ENCODE peak calls at places on chromosomes 6 and 20, in four cellular contexts. P is pancreas, D is NCI-H1105, J is fibroblast of the aortic adventitia. W is an unnamed sample.

GRCh38 chr6:91299544-91300491 is 712.9 kb upstream of the MAP3K7 start:
- DNase-seq in P (no peak), D (no peak), J (no peak), W (no peak)

GRCh38 chr6:35725721-35726438 is 11.0 kb upstream of the ARMC12 start:
- DNase-seq in P (peak), D (no peak), J (no peak), W (peak)

GRCh38 chr6:44804546-44804945 is 417.0 kb downstream of the CDC5L start:
- DNase-seq in P (no peak), D (no peak), J (no peak), W (no peak)

GRCh38 chr6:27630727-27631613 is 158.1 kb upstream of the ZNF184 start:
- DNase-seq in P (peak), D (peak), J (peak), W (peak)

GRCh38 chr6:78322068-78322845 is 545.1 kb upstream of the IRAK1BP1 start:
- DNase-seq in P (no peak), D (no peak), J (no peak), W (no peak)

GRCh38 chr6:29527126-29527525 is 32.4 kb downstream of the UBD start:
- DNase-seq in P (no peak), D (no peak), J (no peak), W (no peak)

GRCh38 chr6:18055098-18055497 is 67.4 kb downstream of the NHLRC1 start:
- DNase-seq in P (no peak), D (no peak), J (no peak), W (no peak)

GRCh38 chr20:45268531-45268930 is 14.2 kb upstream of the SLPI start:
- DNase-seq in P (no peak), D (no peak), J (peak), W (no peak)

GRCh38 chr6:10687582-10687981 is 6.8 kb downstream of the C6orf52 start:
- DNase-seq in P (no peak), D (peak), J (no peak), W (no peak)

GRCh38 chr20:38109025-38109541 is 56.0 kb downstream of the TGM2 start:
- DNase-seq in P (no peak), D (no peak), J (peak), W (no peak)

GRCh38 chr6:135231469-135231844 is 50.3 kb downstream of the MYB start:
- DNase-seq in P (no peak), D (no peak), J (peak), W (no peak)

GRCh38 chr6:10838794-10839333 is 525 bp upstream of the MAK start:
- DNase-seq in P (no peak), D (no peak), J (no peak), W (no peak)

GRCh38 chr6:31723980-31724691 is 963 bp downstream of the MPIG6B start:
- DNase-seq in P (no peak), D (no peak), J (no peak), W (no peak)

GRCh38 chr20:5480824-5481600 is 164.3 kb upstream of the PROKR2 start:
- DNase-seq in P (no peak), D (peak), J (no peak), W (no peak)

GRCh38 chr20:50824137-50824536 is 29.3 kb downstream of the BCAS4 start:
- DNase-seq in P (peak), D (no peak), J (peak), W (no peak)

GRCh38 chr6:139514819-139515218 is 140.4 kb upstream of the CITED2 start:
- DNase-seq in P (no peak), D (no peak), J (no peak), W (no peak)

GRCh38 chr20:33415948-33416347 is 14.6 kb upstream of the CDK5RAP1 start:
- DNase-seq in P (no peak), D (peak), J (peak), W (peak)

GRCh38 chr20:46119028-46119546 is 973 bp downstream of the CD40 start:
- DNase-seq in P (no peak), D (no peak), J (no peak), W (no peak)

GRCh38 chr6:38725414-38726183 is 10.5 kb downstream of the DNAH8 start:
- DNase-seq in P (no peak), D (no peak), J (no peak), W (no peak)